ENCODE peak calls at places on chromosomes 1 and 21, in nine cellular contexts. Y is CD4-positive, alpha-beta T cell; Q is cardiac muscle cell; U is pancreas; S is GM20000; E is spleen; N is Calu3; X is stomach; Z is nephron progenitor cell. K is an unnamed sample.

GRCh38 chr1:33300673-33301072 is 20.2 kb downstream of the A3GALT2 start:
- DNase-seq in S (no peak), X (peak), E (peak), Q (peak), U (peak), Z (no peak), N (no peak), Y (no peak), K (no peak)

GRCh38 chr1:229028987-229029550 is 241.8 kb upstream of the RAB4A start:
- DNase-seq in N (no peak), S (no peak), Y (no peak), X (no peak), U (no peak), Z (no peak), Q (no peak), E (no peak), K (no peak)

GRCh38 chr1:233022246-233022645 is 71.8 kb downstream of the NTPCR start:
- DNase-seq in Z (no peak), X (no peak), Q (no peak), Y (no peak), U (no peak), N (no peak), S (no peak), E (no peak), K (no peak)

GRCh38 chr1:40622051-40622450 is 43.4 kb downstream of the RIMS3 start:
- DNase-seq in Q (no peak), Y (no peak), X (no peak), E (no peak), S (no peak), N (no peak), Z (no peak), U (no peak), K (no peak)

GRCh38 chr1:201539561-201540404 is 856 bp downstream of the NAV1 start:
- DNase-seq in U (no peak), X (no peak), Z (peak), E (no peak), S (no peak), Q (peak), Y (no peak), N (no peak), K (no peak)

GRCh38 chr1:6512245-6512907 is 20.9 kb upstream of the PLEKHG5 start:
- DNase-seq in X (no peak), S (no peak), N (no peak), Q (no peak), U (no peak), Z (no peak), E (no peak), Y (no peak), K (peak)

GRCh38 chr1:168291222-168291824 is 10.6 kb downstream of the TBX19 start:
- DNase-seq in X (no peak), Y (no peak), S (no peak), E (no peak), N (no peak), U (no peak), Q (no peak), Z (no peak), K (no peak)

GRCh38 chr1:231856426-231856825 is 229.8 kb downstream of the DISC1 start:
- DNase-seq in Y (no peak), U (no peak), S (no peak), Q (no peak), X (no peak), Z (no peak), N (no peak), E (no peak), K (no peak)

GRCh38 chr1:8476021-8476420 is 158.1 kb downstream of the SLC45A1 start:
- DNase-seq in X (no peak), Q (no peak), E (no peak), Z (no peak), N (no peak), U (no peak), S (no peak), Y (no peak), K (no peak)

GRCh38 chr1:178004926-178005391 is 35.1 kb upstream of the SEC16B start:
- DNase-seq in Y (no peak), Z (no peak), Q (no peak), U (no peak), N (no peak), E (no peak), S (no peak), X (no peak), K (no peak)

GRCh38 chr1:201309420-201309819 is 26.1 kb downstream of the PKP1 start:
- DNase-seq in Q (peak), Z (peak), N (peak), U (no peak), Y (no peak), X (peak), S (no peak), E (no peak), K (no peak)

GRCh38 chr1:116325922-116326321 is 47.1 kb upstream of the ATP1A1 start:
- DNase-seq in Z (no peak), Q (no peak), U (no peak), E (no peak), N (no peak), Y (peak), S (no peak), X (no peak), K (no peak)

GRCh38 chr1:65429806-65430205 is 9.3 kb downstream of the LEPR start:
- DNase-seq in X (no peak), Y (no peak), N (peak), S (no peak), E (no peak), Q (peak), U (no peak), Z (no peak), K (no peak)

GRCh38 chr1:64080947-64081562 is 122.4 kb upstream of the UBE2U start:
- DNase-seq in Q (peak), N (no peak), E (no peak), Y (no peak), Z (no peak), X (no peak), S (no peak), U (no peak), K (no peak)

GRCh38 chr1:27940297-27940696 is 5.5 kb downstream of the SMPDL3B start:
- DNase-seq in X (peak), Q (no peak), Z (peak), N (peak), S (peak), U (no peak), E (peak), Y (peak), K (no peak)

GRCh38 chr1:6130596-6130995 is 49.5 kb downstream of the CHD5 start:
- DNase-seq in N (no peak), E (peak), Z (no peak), X (no peak), Y (no peak), Q (no peak), U (no peak), S (no peak), K (peak)

GRCh38 chr1:77688939-77689338 is 6.5 kb upstream of the ZZZ3 start:
- DNase-seq in Y (no peak), Q (no peak), E (no peak), U (no peak), S (peak), N (no peak), Z (no peak), X (no peak), K (no peak)

GRCh38 chr1:116570358-116571214 is at the start of gene CD58:
- DNase-seq in Y (peak), N (peak), Q (peak), U (peak), X (peak), S (peak), Z (peak), E (peak), K (peak)

GRCh38 chr1:109687641-109688499 is at the start of gene GSTM1:
- DNase-seq in N (peak), S (peak), X (peak), Y (peak), Q (peak), Z (peak), E (peak), U (peak), K (no peak)

GRCh38 chr21:25895565-25896205 is 160.9 kb downstream of the GABPA start:
- DNase-seq in E (no peak), X (no peak), Y (no peak), U (no peak), Z (no peak), N (no peak), Q (peak), S (peak), K (no peak)

GRCh38 chr1:27609210-27609555 is 5.2 kb upstream of the AHDC1 start:
- DNase-seq in X (no peak), U (no peak), Q (no peak), Y (no peak), S (no peak), N (no peak), Z (no peak), E (no peak), K (no peak)

GRCh38 chr1:79875187-79875586 is 868.7 kb upstream of the ADGRL4 start:
- DNase-seq in S (no peak), X (no peak), Q (no peak), N (no peak), U (no peak), Y (no peak), Z (no peak), E (no peak), K (no peak)

GRCh38 chr21:44531606-44532128 is 8.3 kb downstream of the KRTAP10-1 start:
- DNase-seq in Q (no peak), Z (no peak), S (no peak), X (no peak), E (peak), Y (no peak), N (no peak), U (peak), K (peak)

GRCh38 chr1:233675893-233676292 is 62.0 kb downstream of the KCNK1 start:
- DNase-seq in U (no peak), Q (no peak), E (no peak), S (peak), N (no peak), Y (no peak), X (no peak), Z (no peak), K (no peak)

GRCh38 chr21:44413566-44414290 is 41.6 kb upstream of the LRRC3 start:
- DNase-seq in E (peak), U (peak), Y (no peak), Q (no peak), N (no peak), X (peak), S (no peak), Z (no peak), K (peak)

GRCh38 chr1:109768335-109768650 is 4.6 kb upstream of the EPS8L3 start:
- DNase-seq in N (no peak), Y (no peak), U (peak), Q (no peak), Z (no peak), S (no peak), X (peak), E (peak), K (peak)

GRCh38 chr1:172582889-172583288 is 49.9 kb downstream of the SUCO start:
- DNase-seq in U (no peak), X (no peak), N (no peak), S (no peak), Y (no peak), Q (no peak), E (no peak), Z (no peak), K (no peak)

GRCh38 chr1:2921970-2922686 is 99.1 kb upstream of the ACTRT2 start:
- DNase-seq in Q (no peak), E (no peak), U (peak), S (peak), N (peak), Y (peak), X (no peak), Z (no peak), K (no peak)
- TF ChIP-seq CTCF in Q (peak), E (peak), U (peak), S (peak), N (peak), Y (peak), X (no peak), Z (peak), K (peak)

GRCh38 chr1:221227460-221227859 is 348.2 kb downstream of the HLX start:
- DNase-seq in X (no peak), S (no peak), N (no peak), E (no peak), U (no peak), Y (no peak), Q (no peak), Z (no peak), K (no peak)
- TF ChIP-seq CTCF in X (no peak), S (no peak), N (no peak), E (no peak), U (no peak), Y (no peak), Q (no peak), Z (no peak), K (no peak)

DNA sequence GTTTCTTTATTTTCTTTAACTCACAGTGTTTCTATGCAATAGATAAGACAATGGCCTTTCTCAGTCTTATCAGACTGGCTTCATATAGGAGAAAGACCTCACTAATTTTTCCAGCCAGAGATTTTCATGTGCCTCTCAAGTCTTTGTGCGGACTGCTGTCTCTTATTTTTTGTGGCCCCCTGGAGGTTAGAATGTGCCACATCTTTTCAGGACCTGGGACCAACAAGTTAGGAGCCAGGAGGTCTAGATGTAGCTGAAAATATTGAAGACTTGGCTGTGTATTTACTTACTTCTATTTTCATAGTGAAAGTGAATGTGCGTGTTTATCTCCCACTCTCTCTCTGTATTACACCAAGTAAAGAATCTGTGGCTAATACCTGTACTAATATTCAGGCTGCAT is 42.1 kb upstream of the CFHR3 start:
- DNase-seq in Y (no peak), X (no peak), E (no peak), N (no peak), Q (no peak), U (no peak), S (no peak), Z (no peak), K (no peak)
- TF ChIP-seq CTCF in Y (no peak), X (no peak), E (no peak), N (no peak), Q (peak), U (no peak), S (no peak), Z (no peak), K (peak)

GRCh38 chr1:18397636-18398035 is 83.1 kb upstream of the KLHDC7A start:
- DNase-seq in S (no peak), E (no peak), X (no peak), U (no peak), Y (no peak), N (no peak), Q (no peak), Z (no peak), K (no peak)

GRCh38 chr1:18400347-18401102 is 80.2 kb upstream of the KLHDC7A start:
- DNase-seq in Z (no peak), Q (no peak), N (peak), U (no peak), S (no peak), E (no peak), Y (no peak), X (no peak), K (no peak)

GRCh38 chr1:18396247-18396646 is 84.5 kb upstream of the KLHDC7A start:
- DNase-seq in X (no peak), N (no peak), Q (no peak), E (no peak), U (no peak), Z (no peak), Y (no peak), S (no peak), K (no peak)

GRCh38 chr1:18401921-18402320 is 78.8 kb upstream of the KLHDC7A start:
- DNase-seq in E (no peak), X (no peak), Q (no peak), U (no peak), N (no peak), S (no peak), Y (no peak), Z (no peak), K (no peak)

GRCh38 chr1:18398791-18399551 is 81.8 kb upstream of the KLHDC7A start:
- DNase-seq in Z (no peak), X (no peak), Y (no peak), N (no peak), U (no peak), E (no peak), S (no peak), Q (no peak), K (no peak)
- TF ChIP-seq CTCF in Z (peak), X (no peak), Y (no peak), N (no peak), U (no peak), E (no peak), S (no peak), Q (no peak), K (no peak)

DNA sequence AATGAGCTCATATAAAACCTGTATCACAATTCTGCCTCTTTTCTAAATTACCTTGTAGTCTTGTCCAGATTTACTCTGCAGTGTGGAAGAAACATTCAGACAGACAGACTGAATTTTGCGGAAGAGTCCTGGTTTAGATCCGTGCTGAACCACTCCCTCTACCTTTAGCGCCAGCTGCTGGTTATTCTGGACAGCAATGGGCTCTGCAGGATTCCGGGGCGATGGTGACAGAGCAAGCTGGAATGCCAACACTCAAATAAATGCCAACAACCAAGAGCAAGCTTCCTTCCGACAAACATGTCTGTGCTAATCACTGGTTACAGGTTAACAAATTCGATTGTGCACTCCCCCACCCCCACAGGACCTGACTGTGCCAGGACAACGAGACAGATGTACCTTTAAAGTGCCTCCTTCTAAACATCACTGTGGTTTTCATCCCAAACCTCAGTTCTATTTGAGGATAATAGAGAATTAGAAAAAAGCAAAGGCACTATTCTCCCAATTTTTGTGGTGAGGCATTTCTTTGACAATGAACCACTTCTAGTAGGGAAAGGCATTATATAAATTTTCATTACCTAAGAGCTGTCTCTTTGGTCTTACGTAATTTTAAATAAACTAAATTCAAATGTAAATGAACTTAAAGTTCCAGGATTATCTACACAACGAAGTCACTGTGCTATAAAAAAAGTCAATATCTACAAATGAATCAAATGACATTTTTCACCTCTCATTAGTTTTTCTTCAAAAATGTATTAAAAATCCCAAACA is 90.4 kb downstream of the INTS7 start:
- DNase-seq in U (peak), Y (no peak), Q (peak), N (peak), X (peak), E (no peak), Z (peak), S (no peak), K (no peak)
- TF ChIP-seq CTCF in U (no peak), Y (no peak), Q (peak), N (peak), X (no peak), E (no peak), Z (peak), S (no peak), K (peak)

GRCh38 chr1:69070660-69071373 is 496.9 kb upstream of the LRRC7 start:
- DNase-seq in Q (no peak), U (no peak), E (no peak), S (no peak), Y (no peak), Z (no peak), N (no peak), X (no peak), K (no peak)

GRCh38 chr1:69077633-69078032 is 490.1 kb upstream of the LRRC7 start:
- DNase-seq in Z (no peak), E (no peak), X (no peak), Q (no peak), S (no peak), U (no peak), Y (no peak), N (no peak), K (no peak)

GRCh38 chr1:69077198-69077597 is 490.5 kb upstream of the LRRC7 start:
- DNase-seq in Q (no peak), U (no peak), Z (no peak), X (no peak), Y (no peak), S (no peak), N (no peak), E (no peak), K (no peak)

GRCh38 chr1:69076631-69077030 is 491.1 kb upstream of the LRRC7 start:
- DNase-seq in E (no peak), Q (no peak), Z (no peak), Y (no peak), S (no peak), X (no peak), N (no peak), U (no peak), K (no peak)

GRCh38 chr1:69073176-69073575 is 494.5 kb upstream of the LRRC7 start:
- DNase-seq in E (no peak), N (no peak), S (no peak), U (no peak), Y (no peak), X (no peak), Z (no peak), Q (no peak), K (no peak)
- TF ChIP-seq CTCF in E (no peak), N (no peak), S (no peak), U (no peak), Y (no peak), X (no peak), Z (no peak), Q (peak), K (peak)

GRCh38 chr1:2545754-2546514 is 10.2 kb upstream of the TNFRSF14 start:
- DNase-seq in E (peak), U (peak), S (peak), Z (peak), X (peak), Q (peak), N (peak), Y (peak), K (no peak)

GRCh38 chr1:2548068-2548589 is 8.0 kb upstream of the TNFRSF14 start:
- DNase-seq in E (peak), X (peak), S (peak), Z (peak), N (peak), Y (peak), Q (peak), U (peak), K (no peak)

GRCh38 chr1:2544875-2545638 is 11.1 kb upstream of the TNFRSF14 start:
- DNase-seq in U (no peak), Z (no peak), S (no peak), Y (no peak), X (peak), Q (no peak), N (no peak), E (peak), K (no peak)

GRCh38 chr1:2547210-2548067 is 8.7 kb upstream of the TNFRSF14 start:
- DNase-seq in S (peak), N (no peak), X (no peak), E (peak), U (no peak), Y (no peak), Z (no peak), Q (no peak), K (no peak)

DNA sequence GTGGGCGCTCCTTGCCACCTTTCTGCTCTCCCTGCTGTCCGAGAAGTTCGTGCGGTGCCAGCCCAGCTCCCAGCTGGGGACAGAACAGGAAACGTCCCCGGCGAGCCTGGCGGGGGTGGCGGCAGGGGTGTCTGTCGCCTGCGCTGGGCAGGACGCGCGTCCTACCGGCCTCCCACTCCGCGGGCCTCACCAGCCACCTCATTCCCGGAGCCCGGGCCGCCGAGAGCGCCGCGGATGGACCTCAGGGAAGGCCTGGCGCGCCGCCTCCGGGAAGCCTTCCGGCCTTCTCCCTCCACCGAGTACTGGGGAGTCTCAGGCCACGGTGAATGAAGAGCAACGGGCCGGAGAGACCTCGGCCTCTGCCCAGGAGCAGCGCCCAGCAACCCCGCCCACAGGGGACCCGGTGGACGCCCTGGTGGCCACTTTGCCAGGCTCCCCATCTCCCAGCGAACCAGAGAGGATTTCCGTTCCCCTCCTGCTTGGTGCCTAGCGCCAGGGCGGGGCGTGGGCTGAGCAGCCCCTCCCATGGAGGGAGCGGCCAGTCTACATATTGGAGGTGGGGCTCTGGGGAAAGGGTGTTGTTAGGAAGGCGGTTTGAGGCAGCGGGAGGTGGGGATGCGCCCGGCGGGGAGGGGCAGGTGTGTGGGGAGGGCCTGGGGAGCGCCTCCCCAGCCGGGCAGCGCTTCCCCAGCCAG is 9.5 kb upstream of the TNFRSF14 start:
- DNase-seq in X (peak), Q (peak), Y (peak), U (peak), N (peak), Z (peak), S (peak), E (peak), K (no peak)
- TF ChIP-seq CTCF in X (no peak), Q (no peak), Y (peak), U (no peak), N (no peak), Z (no peak), S (no peak), E (peak), K (peak)

K was measured in chondrocyte.